ENCODE peak calls at places on chromosomes 13 and 19, in four cellular contexts. P, A, Z and I are unnamed samples.

GRCh38 chr19:46381346-46381745 is 32.0 kb downstream of the CCDC8 start:
- DNase-seq in P (no peak), A (no peak), Z (no peak), I (no peak)

GRCh38 chr19:28581468-28581770 is 631.5 kb downstream of the UQCRFS1 start:
- DNase-seq in P (no peak), A (no peak), Z (no peak), I (no peak)

GRCh38 chr13:40336228-40337221 is 329.9 kb downstream of the FOXO1 start:
- DNase-seq in P (no peak), A (no peak), Z (no peak), I (no peak)

GRCh38 chr13:45615501-45616101 is at the start of gene ERICH6B:
- DNase-seq in P (peak), A (no peak), Z (peak), I (no peak)

GRCh38 chr13:59094149-59094548 is 1069.6 kb downstream of the DIAPH3 start:
- DNase-seq in P (no peak), A (no peak), Z (no peak), I (no peak)

GRCh38 chr19:15264933-15265206 is 32.6 kb upstream of the EPHX3 start:
- DNase-seq in P (no peak), A (no peak), Z (no peak), I (no peak)

GRCh38 chr13:41847216-41847615 is 113.7 kb downstream of the VWA8 start:
- DNase-seq in P (no peak), A (no peak), Z (no peak), I (no peak)

GRCh38 chr19:6668696-6669095 is 1.3 kb downstream of the TNFSF14 start:
- DNase-seq in P (no peak), A (no peak), Z (no peak), I (no peak)

GRCh38 chr13:52001120-52001731 is 10.0 kb downstream of the ATP7B start:
- DNase-seq in P (no peak), A (no peak), Z (peak), I (no peak)

GRCh38 chr19:51324082-51324481 is 12.6 kb downstream of the IGLON5 start:
- DNase-seq in P (no peak), A (no peak), Z (no peak), I (no peak)

GRCh38 chr19:2574478-2574931 is 98.6 kb downstream of the GADD45B start:
- DNase-seq in P (no peak), A (no peak), Z (no peak), I (no peak)

GRCh38 chr19:33463194-33463593 is 58.4 kb downstream of the PEPD start:
- DNase-seq in P (no peak), A (no peak), Z (no peak), I (no peak)

GRCh38 chr13:86095351-86095750 is 296.1 kb upstream of the SLITRK6 start:
- DNase-seq in P (no peak), A (no peak), Z (no peak), I (no peak)

GRCh38 chr13:51257187-51257586 is 35.0 kb downstream of the FAM124A start:
- DNase-seq in P (no peak), A (no peak), Z (no peak), I (no peak)

GRCh38 chr13:113366031-113366588 is 2.2 kb upstream of the GRTP1 start:
- DNase-seq in P (peak), A (no peak), Z (no peak), I (no peak)

GRCh38 chr19:46350029-46350757 is 3.3 kb downstream of the PPP5C start:
- DNase-seq in P (no peak), A (no peak), Z (no peak), I (no peak)

GRCh38 chr13:45133396-45134118 is 13.2 kb downstream of the GTF2F2 start:
- DNase-seq in P (no peak), A (no peak), Z (peak), I (no peak)

GRCh38 chr19:24059572-24060295 is 27.3 kb upstream of the ZNF254 start:
- DNase-seq in P (no peak), A (no peak), Z (no peak), I (no peak)

GRCh38 chr19:48450863-48451262 is 4.5 kb upstream of the KCNJ14 start:
- DNase-seq in P (no peak), A (no peak), Z (no peak), I (no peak)

GRCh38 chr19:28881616-28882015 is 331.3 kb downstream of the UQCRFS1 start:
- DNase-seq in P (no peak), A (no peak), Z (no peak), I (no peak)

GRCh38 chr13:100363874-100364273 is 224.7 kb downstream of the GGACT start:
- DNase-seq in P (no peak), A (no peak), Z (peak), I (no peak)

GRCh38 chr19:35712529-35712909 is 5.3 kb upstream of the KMT2B start:
- DNase-seq in P (no peak), A (no peak), Z (no peak), I (no peak)

GRCh38 chr13:43786472-43786765 is 353 bp downstream of the ENOX1 start:
- DNase-seq in P (no peak), A (no peak), Z (no peak), I (no peak)
- H3K27ac ChIP-seq in P (peak), A (peak), Z (no peak), I (no peak)

GRCh38 chr13:74289130-74289529 is 154.9 kb upstream of the KLF12 start:
- DNase-seq in P (no peak), A (no peak), Z (no peak), I (no peak)
- H3K27ac ChIP-seq in P (no peak), A (no peak), Z (no peak), I (no peak)

GRCh38 chr19:18895828-18896341 is at the start of gene CERS1:
- DNase-seq in P (no peak), A (no peak), Z (no peak), I (no peak)
- H3K27ac ChIP-seq in P (no peak), A (no peak), Z (no peak), I (no peak)

GRCh38 chr19:8220481-8220880 is 11.3 kb downstream of the CERS4 start:
- DNase-seq in P (no peak), A (no peak), Z (no peak), I (no peak)

GRCh38 chr19:8215783-8216182 is 6.6 kb downstream of the CERS4 start:
- DNase-seq in P (no peak), A (no peak), Z (no peak), I (no peak)

GRCh38 chr19:8224394-8225145 is 15.4 kb downstream of the CERS4 start:
- DNase-seq in P (peak), A (no peak), Z (no peak), I (no peak)

GRCh38 chr19:8216357-8216756 is 7.2 kb downstream of the CERS4 start:
- DNase-seq in P (no peak), A (no peak), Z (no peak), I (no peak)

GRCh38 chr19:8221161-8221560 is 12.0 kb downstream of the CERS4 start:
- DNase-seq in P (no peak), A (no peak), Z (no peak), I (no peak)
- H3K27ac ChIP-seq in P (no peak), A (peak), Z (no peak), I (no peak)